ENCODE peak calls at places on chromosomes 5 and 9, in seven cellular contexts. O is anterior cingulate cortex; C is ELR; F is left ventricle myocardium inferior; A is NCI-H2029; I is cardiac fibroblast; Z is stimulated activated CD4-positive, alpha-beta T cell treated with anti-CD3 and anti-CD28 coated beads, Interleukin-12 subunit alpha, Interleukin-12 subunit beta, amount 100 ng/mL, for 4 hours. H is an unnamed sample.

GRCh38 chr9:79201641-79202040 is 370.1 kb upstream of the TLE4 start:
- DNase-seq in I (no peak), Z (no peak), A (no peak), C (peak), O (no peak), F (no peak), H (no peak)

GRCh38 chr5:16076657-16077056 is 102.9 kb downstream of the MARCHF11 start:
- DNase-seq in Z (no peak), F (no peak), I (no peak), C (no peak), O (no peak), A (no peak), H (no peak)

GRCh38 chr9:88776717-88777497 is 214.4 kb upstream of the S1PR3 start:
- DNase-seq in O (no peak), Z (no peak), I (peak), C (peak), A (no peak), F (no peak), H (peak)

GRCh38 chr5:68533571-68534051 is 318.1 kb downstream of the PIK3R1 start:
- DNase-seq in I (no peak), C (no peak), F (no peak), O (peak), Z (no peak), A (peak), H (no peak)

GRCh38 chr5:73994963-73995362 is 369.0 kb downstream of the ARHGEF28 start:
- DNase-seq in I (no peak), Z (no peak), C (peak), F (no peak), O (no peak), A (no peak), H (no peak)

GRCh38 chr9:3893519-3893918 is 367.7 kb upstream of the RFX3 start:
- DNase-seq in I (no peak), A (no peak), C (no peak), F (no peak), O (no peak), Z (no peak), H (no peak)

GRCh38 chr9:116279230-116279629 is 125.6 kb downstream of the PAPPA start:
- DNase-seq in C (no peak), I (peak), O (no peak), F (no peak), Z (no peak), A (no peak), H (no peak)

GRCh38 chr9:79701651-79702050 is 129.9 kb downstream of the TLE4 start:
- DNase-seq in I (no peak), C (peak), F (peak), Z (no peak), A (no peak), O (no peak), H (no peak)

GRCh38 chr5:149638546-149639241 is 57.4 kb downstream of the ARHGEF37 start:
- DNase-seq in A (no peak), Z (no peak), O (no peak), F (no peak), C (no peak), I (no peak), H (no peak)

GRCh38 chr5:160467555-160468418 is 46.1 kb downstream of the PTTG1 start:
- DNase-seq in I (peak), O (no peak), C (peak), F (peak), Z (peak), A (no peak), H (peak)

GRCh38 chr9:77218612-77219011 is 41.3 kb downstream of the VPS13A start:
- DNase-seq in I (peak), C (peak), O (no peak), Z (no peak), F (no peak), A (no peak), H (peak)

GRCh38 chr5:180141068-180141660 is 67.8 kb downstream of the RASGEF1C start:
- DNase-seq in C (no peak), I (no peak), O (no peak), Z (no peak), A (no peak), F (no peak), H (no peak)

GRCh38 chr5:134873494-134873893 is 677 bp upstream of the TXNDC15 start:
- DNase-seq in C (no peak), F (no peak), A (no peak), I (no peak), Z (peak), O (no peak), H (no peak)

GRCh38 chr5:180605554-180606214 is 14.4 kb upstream of the SCGB3A1 start:
- DNase-seq in A (peak), I (peak), Z (peak), F (no peak), O (no peak), C (peak), H (peak)

GRCh38 chr9:120842685-120843485 is at the start of gene PSMD5:
- DNase-seq in Z (peak), A (peak), F (peak), C (peak), I (peak), O (peak), H (peak)

GRCh38 chr5:121628783-121629182 is 222.9 kb upstream of the FTMT start:
- DNase-seq in Z (no peak), O (no peak), C (no peak), A (no peak), I (no peak), F (no peak), H (no peak)

GRCh38 chr5:156824800-156825199 is 25.3 kb upstream of the PPP1R2B start:
- DNase-seq in C (no peak), Z (no peak), F (no peak), I (peak), O (no peak), A (peak), H (peak)

GRCh38 chr5:90909091-90909503 is 350.5 kb downstream of the ADGRV1 start:
- DNase-seq in A (no peak), F (no peak), Z (no peak), C (no peak), I (peak), O (no peak), H (no peak)

GRCh38 chr5:150789431-150789830 is 10.9 kb downstream of the SMIM3 start:
- DNase-seq in C (no peak), I (no peak), Z (no peak), A (no peak), O (no peak), F (no peak), H (no peak)

GRCh38 chr5:135386886-135387628 is 12.0 kb downstream of the MACROH2A1 start:
- DNase-seq in O (no peak), Z (no peak), A (no peak), C (peak), F (no peak), I (peak), H (peak)

GRCh38 chr5:158385982-158386381 is 527.0 kb upstream of the CLINT1 start:
- DNase-seq in A (no peak), C (no peak), O (no peak), F (no peak), I (no peak), Z (no peak), H (no peak)

GRCh38 chr5:125699860-125700259 is 723.3 kb upstream of the GRAMD2B start:
- DNase-seq in Z (no peak), I (no peak), O (no peak), A (peak), F (no peak), C (no peak), H (no peak)

GRCh38 chr5:130923543-130924159 is 241.4 kb downstream of the HINT1 start:
- DNase-seq in C (peak), A (no peak), F (no peak), I (no peak), O (no peak), Z (no peak), H (no peak)

GRCh38 chr5:104096451-104096850 is 533.9 kb upstream of the NUDT12 start:
- DNase-seq in A (no peak), I (no peak), O (no peak), Z (no peak), C (no peak), F (no peak), H (no peak)

GRCh38 chr5:139774980-139775654 is 20.5 kb upstream of the PSD2 start:
- DNase-seq in C (peak), F (peak), O (peak), Z (peak), A (peak), I (peak), H (peak)